ENCODE peak calls at places on chromosomes 2 and 18, in nine cellular contexts. G is erythroblast; R is DND-41; J is NT2/D1; S is right atrium auricular region; U is activated CD4-positive, alpha-beta T cell treated with anti-CD3 and anti-CD28 coated beads, Interleukin-2, amount 50 U/mL, for 48 hours; L is GM23338; V is HL-60; H is tibial nerve. A is an unnamed sample.

GRCh38 chr2:69291004-69291650 is 95.9 kb downstream of the GFPT1 start:
- DNase-seq in G (no peak), R (no peak), J (no peak), S (no peak), U (no peak), L (no peak), V (no peak), H (no peak), A (no peak)

GRCh38 chr2:95023222-95023597 is 2.3 kb upstream of the MAL start:
- DNase-seq in G (no peak), R (peak), J (no peak), S (no peak), U (peak), L (no peak), V (no peak), H (no peak), A (no peak)

GRCh38 chr2:64586883-64587481 is 62.9 kb downstream of the AFTPH start:
- DNase-seq in G (peak), R (no peak), J (no peak), S (no peak), U (no peak), L (peak), V (no peak), H (no peak), A (no peak)

GRCh38 chr2:7209776-7210555 is 292.8 kb downstream of the RNF144A start:
- DNase-seq in G (no peak), R (no peak), J (peak), S (no peak), U (no peak), L (no peak), V (no peak), H (no peak), A (no peak)

GRCh38 chr2:177193240-177193639 is 19.4 kb upstream of the HNRNPA3 start:
- DNase-seq in G (no peak), R (no peak), J (no peak), S (no peak), U (no peak), L (no peak), V (no peak), H (no peak), A (no peak)

GRCh38 chr2:215407061-215407460 is 28.8 kb downstream of the FN1 start:
- DNase-seq in G (no peak), R (no peak), J (no peak), S (no peak), U (no peak), L (no peak), V (no peak), H (no peak), A (no peak)

GRCh38 chr18:26650310-26651285 is 102.2 kb upstream of the KCTD1 start:
- DNase-seq in G (no peak), R (no peak), J (no peak), S (no peak), U (no peak), L (no peak), V (no peak), H (no peak), A (no peak)

GRCh38 chr2:48474599-48475298 is 55.2 kb upstream of the STON1 start:
- DNase-seq in G (no peak), R (no peak), J (no peak), S (no peak), U (no peak), L (no peak), V (no peak), H (no peak), A (no peak)

GRCh38 chr2:62550466-62550865 is 44.5 kb upstream of the TMEM17 start:
- DNase-seq in G (no peak), R (no peak), J (no peak), S (no peak), U (no peak), L (no peak), V (no peak), H (no peak), A (no peak)

GRCh38 chr2:239815638-239816035 is 209.5 kb downstream of the NDUFA10 start:
- DNase-seq in G (no peak), R (no peak), J (no peak), S (no peak), U (no peak), L (no peak), V (no peak), H (no peak), A (no peak)

GRCh38 chr2:60794271-60794863 is 38.3 kb downstream of the PAPOLG start:
- DNase-seq in G (peak), R (no peak), J (no peak), S (no peak), U (no peak), L (peak), V (no peak), H (no peak), A (no peak)

GRCh38 chr2:223597071-223597470 is 5.1 kb downstream of the SCG2 start:
- DNase-seq in G (no peak), R (no peak), J (no peak), S (no peak), U (no peak), L (no peak), V (no peak), H (no peak), A (no peak)

GRCh38 chr2:219059725-219060682 is 717 bp downstream of the IHH start:
- DNase-seq in G (no peak), R (no peak), J (no peak), S (no peak), U (peak), L (peak), V (no peak), H (no peak), A (no peak)

GRCh38 chr2:219687266-219687665 is 59.8 kb downstream of the SLC4A3 start:
- DNase-seq in G (no peak), R (no peak), J (no peak), S (no peak), U (no peak), L (no peak), V (no peak), H (no peak), A (no peak)

GRCh38 chr18:58893388-58894099 is 28.9 kb downstream of the ZNF532 start:
- DNase-seq in G (no peak), R (no peak), J (no peak), S (no peak), U (no peak), L (no peak), V (no peak), H (no peak), A (no peak)

GRCh38 chr18:26416652-26417150 is 131.7 kb downstream of the KCTD1 start:
- DNase-seq in G (no peak), R (no peak), J (no peak), S (no peak), U (no peak), L (no peak), V (no peak), H (no peak), A (no peak)

GRCh38 chr2:3405308-3405707 is 25.8 kb downstream of the TRAPPC12 start:
- DNase-seq in G (no peak), R (no peak), J (no peak), S (no peak), U (no peak), L (no peak), V (no peak), H (no peak), A (no peak)

GRCh38 chr2:240498958-240499260 is 58.9 kb downstream of the ANKMY1 start:
- DNase-seq in G (no peak), R (no peak), J (no peak), S (no peak), U (no peak), L (no peak), V (no peak), H (no peak), A (no peak)

GRCh38 chr2:12243381-12243780 is 473.4 kb upstream of the TRIB2 start:
- DNase-seq in G (no peak), R (no peak), J (no peak), S (no peak), U (no peak), L (no peak), V (no peak), H (no peak), A (no peak)

GRCh38 chr2:137960223-137960622 is 4.0 kb upstream of the HNMT start:
- DNase-seq in G (no peak), R (no peak), J (no peak), S (no peak), U (no peak), L (no peak), V (no peak), H (no peak), A (no peak)

GRCh38 chr18:58671941-58672565 is 788 bp downstream of the MALT1 start:
- DNase-seq in G (no peak), R (no peak), J (peak), S (no peak), U (peak), L (peak), V (no peak), H (no peak), A (no peak)

GRCh38 chr2:160028431-160029269 is 33.8 kb downstream of the PLA2R1 start:
- DNase-seq in G (no peak), R (no peak), J (no peak), S (no peak), U (no peak), L (no peak), V (no peak), H (no peak), A (no peak)

GRCh38 chr2:25491966-25492532 is 150.3 kb upstream of the DNMT3A start:
- DNase-seq in G (no peak), R (no peak), J (no peak), S (no peak), U (no peak), L (no peak), V (no peak), H (no peak), A (no peak)

GRCh38 chr2:178238144-178238521 is 43.8 kb downstream of the OSBPL6 start:
- DNase-seq in G (no peak), R (no peak), J (no peak), S (no peak), U (no peak), L (no peak), V (no peak), H (no peak), A (no peak)

GRCh38 chr2:217893440-217893839 is 109.4 kb downstream of the TNS1 start:
- DNase-seq in G (no peak), R (no peak), J (no peak), S (no peak), U (no peak), L (no peak), V (no peak), H (no peak), A (no peak)

A was measured in heart right ventricle.